ENCODE peak calls at places on chromosomes 16 and 17, in ten cellular contexts. U, V, T, K, D, H, I, X, R and E are unnamed samples.

GRCh38 chr16:4806280-4806679 is 3.8 kb upstream of the ROGDI start:
- DNase-seq in U (no peak), K (no peak), T (no peak), V (no peak), D (no peak), I (no peak), H (no peak), X (no peak), R (no peak), E (no peak)

GRCh38 chr17:17351901-17352781 is 49.0 kb downstream of the NT5M start:
- DNase-seq in H (peak), T (peak), V (peak), I (no peak), K (peak), D (no peak), R (peak), X (peak), U (no peak), E (no peak)

GRCh38 chr17:77609553-77610517 is 348.7 kb upstream of the TNRC6C start:
- DNase-seq in V (no peak), X (peak), I (no peak), R (no peak), T (no peak), U (no peak), H (no peak), D (no peak), K (peak), E (peak)

GRCh38 chr16:17304124-17304813 is 166.5 kb downstream of the XYLT1 start:
- DNase-seq in H (peak), U (peak), T (no peak), I (no peak), K (no peak), D (no peak), R (no peak), X (no peak), V (peak), E (no peak)

GRCh38 chr16:16008666-16009065 is 59.2 kb downstream of the ABCC1 start:
- DNase-seq in T (no peak), U (no peak), V (no peak), I (no peak), H (no peak), X (no peak), D (no peak), R (no peak), K (no peak), E (no peak)

GRCh38 chr17:42898147-42898807 is 2.3 kb upstream of the G6PC1 start:
- DNase-seq in V (no peak), K (no peak), D (no peak), R (no peak), U (no peak), T (no peak), I (no peak), H (no peak), X (no peak), E (no peak)

GRCh38 chr17:9403207-9403606 is 172.4 kb downstream of the STX8 start:
- DNase-seq in X (no peak), R (no peak), U (peak), T (no peak), K (no peak), V (no peak), H (no peak), I (no peak), D (no peak), E (no peak)

GRCh38 chr17:82866521-82867214 is 26.8 kb upstream of the ZNF750 start:
- DNase-seq in D (no peak), H (peak), X (no peak), T (peak), R (no peak), V (no peak), U (peak), I (no peak), K (peak), E (no peak)

GRCh38 chr17:76700627-76701470 is 9.9 kb downstream of the MXRA7 start:
- DNase-seq in R (no peak), X (no peak), V (no peak), H (peak), T (peak), I (no peak), U (peak), K (peak), D (peak), E (no peak)

GRCh38 chr17:4006165-4006589 is 41.9 kb upstream of the ATP2A3 start:
- DNase-seq in T (no peak), V (no peak), X (peak), D (no peak), I (no peak), H (no peak), R (no peak), K (no peak), U (no peak), E (no peak)

GRCh38 chr17:36641331-36641876 is 40.0 kb downstream of the MRM1 start:
- DNase-seq in T (no peak), R (no peak), V (no peak), U (no peak), D (no peak), H (no peak), I (no peak), K (no peak), X (peak), E (no peak)

GRCh38 chr17:7700510-7700909 is 4.5 kb upstream of the EFNB3 start:
- DNase-seq in T (no peak), X (no peak), H (no peak), I (no peak), U (no peak), R (no peak), K (no peak), V (no peak), D (no peak), E (no peak)

GRCh38 chr17:20191066-20191465 is 181.9 kb downstream of the SPECC1 start:
- DNase-seq in I (no peak), R (no peak), X (no peak), T (peak), V (no peak), D (no peak), K (peak), U (peak), H (peak), E (no peak)

GRCh38 chr17:27218719-27219488 is 75.0 kb upstream of the WSB1 start:
- DNase-seq in I (no peak), R (no peak), U (no peak), H (no peak), V (no peak), K (no peak), D (no peak), X (no peak), T (no peak), E (no peak)

GRCh38 chr17:50946223-50946890 is 80.2 kb upstream of the TOB1 start:
- DNase-seq in X (peak), V (no peak), U (no peak), K (no peak), D (no peak), H (no peak), I (no peak), T (no peak), R (peak), E (no peak)

GRCh38 chr16:85463228-85463611 is 149.9 kb upstream of the GSE1 start:
- DNase-seq in K (no peak), V (no peak), H (no peak), D (peak), T (peak), R (no peak), I (no peak), X (no peak), U (no peak), E (no peak)

GRCh38 chr16:27403601-27403992 is 1.6 kb downstream of the IL21R start:
- DNase-seq in V (no peak), T (no peak), U (no peak), R (no peak), D (no peak), I (no peak), H (no peak), K (no peak), X (no peak), E (no peak)

GRCh38 chr17:15384142-15384803 is 42.9 kb upstream of the TEKT3 start:
- DNase-seq in K (peak), U (no peak), T (peak), D (peak), X (no peak), I (no peak), V (no peak), H (peak), R (no peak), E (no peak)

GRCh38 chr17:77465358-77466041 is 324.7 kb downstream of the SEC14L1 start:
- DNase-seq in T (peak), V (peak), R (peak), I (peak), K (peak), H (peak), X (peak), U (peak), D (no peak), E (no peak)

GRCh38 chr17:46020023-46020735 is 21.1 kb downstream of the STH start:
- DNase-seq in T (no peak), I (no peak), X (no peak), K (no peak), U (no peak), V (no peak), R (no peak), D (no peak), H (no peak), E (no peak)

GRCh38 chr17:13957636-13958035 is 111.7 kb upstream of the COX10 start:
- DNase-seq in D (no peak), H (peak), V (no peak), K (peak), U (no peak), R (no peak), I (no peak), T (peak), X (no peak), E (no peak)

GRCh38 chr17:36461330-36462110 is 25.0 kb upstream of the ZNHIT3 start:
- DNase-seq in I (no peak), D (no peak), K (no peak), X (no peak), R (no peak), T (no peak), V (no peak), U (no peak), H (no peak), E (no peak)

GRCh38 chr16:3443108-3444031 is at the start of the genes NAA60 and ZNF597:
- DNase-seq in U (peak), T (peak), H (peak), D (peak), K (peak), V (peak), R (peak), X (peak), I (no peak), E (peak)

GRCh38 chr16:77696149-77696548 is 26.2 kb upstream of the NUDT7 start:
- DNase-seq in R (no peak), H (no peak), X (no peak), I (no peak), U (no peak), T (no peak), D (no peak), V (no peak), K (peak), E (no peak)

GRCh38 chr16:52680993-52681392 is 134.1 kb upstream of the TOX3 start:
- DNase-seq in T (no peak), R (no peak), D (no peak), I (no peak), K (no peak), U (no peak), V (no peak), X (no peak), H (no peak), E (no peak)

GRCh38 chr17:2844386-2844785 is 48.1 kb downstream of the RAP1GAP2 start:
- DNase-seq in U (peak), T (peak), R (no peak), V (no peak), K (peak), I (no peak), X (peak), D (no peak), H (peak), E (no peak)

GRCh38 chr16:30949655-30950515 is 1.0 kb downstream of the ORAI3 start:
- DNase-seq in R (peak), I (peak), T (peak), V (peak), U (peak), H (peak), K (peak), X (peak), D (peak), E (no peak)

GRCh38 chr16:11498683-11499082 is 88.0 kb downstream of the LITAF start:
- DNase-seq in T (no peak), V (no peak), H (no peak), K (no peak), X (no peak), U (no peak), D (no peak), R (no peak), I (no peak), E (no peak)

GRCh38 chr16:89020068-89020924 is 43.3 kb upstream of the CBFA2T3 start:
- DNase-seq in U (no peak), H (no peak), D (no peak), K (no peak), R (no peak), V (no peak), I (no peak), X (no peak), T (no peak), E (no peak)

GRCh38 chr16:2056077-2056476 is 8.3 kb downstream of the TSC2 start:
- DNase-seq in R (peak), V (no peak), H (no peak), D (no peak), K (peak), X (no peak), I (no peak), T (no peak), U (no peak), E (no peak)
- TF ChIP-seq CTCF in R (peak), V (peak), H (peak), D (no peak), K (peak), X (no peak), I (peak), T (no peak), U (no peak), E (no peak)

GRCh38 chr16:70467113-70467512 is 12.7 kb downstream of the FCSK start:
- DNase-seq in K (no peak), H (no peak), D (no peak), I (no peak), T (no peak), V (no peak), X (no peak), R (no peak), U (no peak), E (no peak)
- TF ChIP-seq CTCF in K (no peak), H (no peak), D (no peak), I (no peak), T (no peak), V (no peak), X (peak), R (peak), U (no peak), E (no peak)

GRCh38 chr16:19215705-19216104 is 47.7 kb downstream of the SYT17 start:
- DNase-seq in V (no peak), D (no peak), R (no peak), H (no peak), K (no peak), T (no peak), I (no peak), X (no peak), U (no peak), E (no peak)

GRCh38 chr16:19223235-19223847 is 55.3 kb downstream of the SYT17 start:
- DNase-seq in R (no peak), H (peak), I (no peak), X (peak), D (no peak), T (peak), V (peak), K (peak), U (no peak), E (no peak)

GRCh38 chr16:19213885-19214284 is 45.8 kb downstream of the SYT17 start:
- DNase-seq in U (no peak), X (no peak), V (no peak), T (no peak), I (no peak), R (no peak), H (no peak), K (no peak), D (no peak), E (no peak)

GRCh38 chr16:19218581-19218980 is 50.5 kb downstream of the SYT17 start:
- DNase-seq in V (no peak), R (no peak), D (no peak), K (no peak), X (no peak), H (no peak), T (no peak), U (no peak), I (no peak), E (no peak)

DNA sequence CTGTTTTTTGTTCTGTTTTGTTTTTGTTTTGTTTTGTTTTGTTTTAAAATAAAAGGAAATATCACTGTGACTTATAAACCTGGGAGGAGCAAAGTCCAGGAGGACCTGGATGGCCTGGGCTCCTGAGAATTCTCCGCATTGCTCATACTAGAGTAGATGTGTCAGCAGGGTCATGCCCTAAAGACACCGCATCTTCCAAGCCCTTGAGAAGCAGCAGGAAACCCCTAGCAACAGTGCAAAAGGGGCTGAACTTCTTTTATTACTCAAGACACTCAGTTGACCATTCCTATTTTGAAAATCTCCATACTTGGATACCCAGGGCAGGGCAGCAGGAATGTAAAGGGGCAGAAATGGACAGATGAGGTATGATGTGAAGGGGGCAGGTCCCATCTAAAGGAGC is 51.8 kb downstream of the SYT17 start:
- DNase-seq in V (no peak), H (no peak), T (no peak), U (no peak), D (no peak), R (no peak), X (no peak), K (no peak), I (no peak), E (no peak)
- TF ChIP-seq CTCF in V (no peak), H (no peak), T (no peak), U (no peak), D (no peak), R (no peak), X (no peak), K (no peak), I (no peak), E (no peak)

GRCh38 chr16:67151431-67152097 is 766 bp upstream of the B3GNT9 start:
- DNase-seq in K (no peak), V (no peak), I (no peak), X (no peak), R (no peak), U (no peak), T (no peak), D (no peak), H (no peak), E (no peak)
- TF ChIP-seq CTCF in K (no peak), V (no peak), I (no peak), X (no peak), R (no peak), U (peak), T (no peak), D (no peak), H (no peak), E (no peak)

DNA sequence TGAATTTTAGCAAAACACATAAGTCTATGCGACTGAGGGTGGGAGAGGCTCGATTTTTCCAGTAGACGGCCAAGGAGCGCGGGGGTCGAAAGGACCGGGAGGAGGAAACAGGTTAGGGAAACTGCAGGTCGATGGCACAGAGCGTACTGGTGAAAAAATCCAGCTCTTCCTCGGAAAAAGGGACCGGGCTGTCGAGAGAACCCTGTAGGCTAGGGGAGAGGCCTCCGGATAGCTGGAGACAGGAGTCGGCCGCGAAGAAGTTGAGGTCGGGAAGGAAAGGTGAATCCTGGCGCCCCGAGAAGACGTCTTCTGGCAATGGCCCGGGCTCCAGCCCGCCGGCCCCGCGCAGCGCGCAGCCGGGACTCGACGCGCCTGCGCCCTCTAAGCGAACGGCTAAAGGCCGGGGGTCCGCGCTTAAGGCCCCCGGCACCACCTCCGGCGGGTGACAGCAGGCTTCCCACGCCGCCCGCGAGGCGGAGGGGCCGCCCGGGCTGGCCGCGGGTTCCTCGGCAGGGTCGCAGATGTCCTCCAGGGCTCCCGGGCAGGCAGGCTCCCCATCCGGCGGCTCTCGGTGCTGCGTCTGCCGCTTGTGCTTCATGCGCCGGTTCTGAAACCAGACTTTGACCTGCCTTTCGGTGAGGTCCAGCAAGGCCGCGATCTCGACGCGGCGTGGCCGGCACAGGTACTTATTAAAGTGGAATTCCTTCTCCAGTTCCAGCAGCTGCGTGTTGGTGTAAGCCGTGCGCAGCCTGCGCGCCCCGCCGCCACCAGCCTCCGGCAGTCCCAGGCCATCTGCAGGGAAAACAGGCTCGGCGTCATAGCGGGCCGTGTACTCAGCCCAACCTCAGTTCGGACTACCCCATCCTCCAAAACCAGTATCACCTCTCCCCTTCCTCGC is 1.7 kb downstream of the HOXB2 start:
- DNase-seq in H (peak), V (peak), I (no peak), T (peak), R (no peak), D (no peak), X (peak), K (peak), U (peak), E (peak)
- TF ChIP-seq CTCF in H (no peak), V (no peak), I (peak), T (no peak), R (no peak), D (no peak), X (no peak), K (peak), U (no peak), E (no peak)